ENCODE peak calls at places on chromosomes 13 and 19, in ten cellular contexts. One of them, this sample, is unnamed.

GRCh38 chr19:16661480-16662034 is 618 bp downstream of the TMEM38A start:
- DNase-seq in Daoy: peak; percentile 13
- DNase-seq in progenitor cell of endocrine pancreas: peak; percentile 17
- DNase-seq in GM03348: no peak
- DNase-seq in GM13977: peak; percentile 40
- DNase-seq in fibroblast of villous mesenchyme: no peak
- DNase-seq in HuH-7.5: peak; percentile 31
- DNase-seq in stimulated activated CD4-positive, alpha-beta T cell treated with anti-CD3 and anti-CD28 coated beads, Interleukin-2, amount 100 ng/mL, for 24 hours: peak; percentile 22
- DNase-seq in fibroblast of the conjunctiva: no peak
- DNase-seq in activated CD8-positive, alpha-beta memory T cell treated with anti-CD3 and anti-CD28 coated beads for 48 hours: no peak
- DNase-seq in this sample: no peak

GRCh38 chr19:45676851-45677263 is 8.8 kb downstream of the GIPR start:
- DNase-seq in activated CD8-positive, alpha-beta memory T cell treated with anti-CD3 and anti-CD28 coated beads for 48 hours: peak; percentile 10
- DNase-seq in fibroblast of the conjunctiva: no peak
- DNase-seq in Daoy: no peak
- DNase-seq in GM13977: peak; percentile 56
- DNase-seq in HuH-7.5: no peak
- DNase-seq in GM03348: no peak
- DNase-seq in stimulated activated CD4-positive, alpha-beta T cell treated with anti-CD3 and anti-CD28 coated beads, Interleukin-2, amount 100 ng/mL, for 24 hours: peak; percentile 43
- DNase-seq in fibroblast of villous mesenchyme: no peak
- DNase-seq in progenitor cell of endocrine pancreas: no peak
- DNase-seq in this sample: no peak

GRCh38 chr13:23681253-23681652 is 111.0 kb downstream of the TNFRSF19 start:
- DNase-seq in fibroblast of villous mesenchyme: peak; percentile 96
- DNase-seq in activated CD8-positive, alpha-beta memory T cell treated with anti-CD3 and anti-CD28 coated beads for 48 hours: no peak
- DNase-seq in progenitor cell of endocrine pancreas: no peak
- DNase-seq in HuH-7.5: no peak
- DNase-seq in Daoy: no peak
- DNase-seq in stimulated activated CD4-positive, alpha-beta T cell treated with anti-CD3 and anti-CD28 coated beads, Interleukin-2, amount 100 ng/mL, for 24 hours: no peak
- DNase-seq in GM03348: no peak
- DNase-seq in GM13977: no peak
- DNase-seq in fibroblast of the conjunctiva: no peak
- DNase-seq in this sample: no peak

GRCh38 chr13:50993908-50994307 is 84.3 kb downstream of the RNASEH2B start:
- DNase-seq in Daoy: no peak
- DNase-seq in GM03348: peak; percentile 60
- DNase-seq in fibroblast of villous mesenchyme: peak; percentile 48
- DNase-seq in fibroblast of the conjunctiva: no peak
- DNase-seq in HuH-7.5: no peak
- DNase-seq in progenitor cell of endocrine pancreas: no peak
- DNase-seq in stimulated activated CD4-positive, alpha-beta T cell treated with anti-CD3 and anti-CD28 coated beads, Interleukin-2, amount 100 ng/mL, for 24 hours: no peak
- DNase-seq in GM13977: no peak
- DNase-seq in activated CD8-positive, alpha-beta memory T cell treated with anti-CD3 and anti-CD28 coated beads for 48 hours: no peak
- DNase-seq in this sample: peak; percentile 28

GRCh38 chr13:51305558-51305957 is 33.9 kb upstream of the SERPINE3 start:
- DNase-seq in GM03348: no peak
- DNase-seq in stimulated activated CD4-positive, alpha-beta T cell treated with anti-CD3 and anti-CD28 coated beads, Interleukin-2, amount 100 ng/mL, for 24 hours: no peak
- DNase-seq in fibroblast of the conjunctiva: no peak
- DNase-seq in GM13977: no peak
- DNase-seq in HuH-7.5: no peak
- DNase-seq in fibroblast of villous mesenchyme: no peak
- DNase-seq in Daoy: no peak
- DNase-seq in activated CD8-positive, alpha-beta memory T cell treated with anti-CD3 and anti-CD28 coated beads for 48 hours: no peak
- DNase-seq in progenitor cell of endocrine pancreas: no peak
- DNase-seq in this sample: no peak

GRCh38 chr13:51614350-51614786 is 30.1 kb downstream of the WDFY2 start:
- DNase-seq in GM03348: peak; percentile 41
- DNase-seq in progenitor cell of endocrine pancreas: no peak
- DNase-seq in fibroblast of villous mesenchyme: peak; percentile 18
- DNase-seq in GM13977: no peak
- DNase-seq in stimulated activated CD4-positive, alpha-beta T cell treated with anti-CD3 and anti-CD28 coated beads, Interleukin-2, amount 100 ng/mL, for 24 hours: peak; percentile 38
- DNase-seq in activated CD8-positive, alpha-beta memory T cell treated with anti-CD3 and anti-CD28 coated beads for 48 hours: no peak
- DNase-seq in fibroblast of the conjunctiva: no peak
- DNase-seq in Daoy: no peak
- DNase-seq in HuH-7.5: no peak
- DNase-seq in this sample: peak; percentile 93

GRCh38 chr19:15378529-15379082 is 981 bp downstream of the AKAP8 start:
- DNase-seq in fibroblast of the conjunctiva: no peak
- DNase-seq in stimulated activated CD4-positive, alpha-beta T cell treated with anti-CD3 and anti-CD28 coated beads, Interleukin-2, amount 100 ng/mL, for 24 hours: peak; percentile 60
- DNase-seq in activated CD8-positive, alpha-beta memory T cell treated with anti-CD3 and anti-CD28 coated beads for 48 hours: peak; percentile 13
- DNase-seq in fibroblast of villous mesenchyme: peak; percentile 70
- DNase-seq in GM03348: peak; percentile 67
- DNase-seq in HuH-7.5: peak; percentile 79
- DNase-seq in Daoy: peak; percentile 70
- DNase-seq in progenitor cell of endocrine pancreas: no peak
- DNase-seq in GM13977: peak; percentile 81
- DNase-seq in this sample: peak; percentile 59

GRCh38 chr13:67095621-67096020 is 134.5 kb downstream of the PCDH9 start:
- DNase-seq in fibroblast of villous mesenchyme: no peak
- DNase-seq in GM13977: no peak
- DNase-seq in stimulated activated CD4-positive, alpha-beta T cell treated with anti-CD3 and anti-CD28 coated beads, Interleukin-2, amount 100 ng/mL, for 24 hours: no peak
- DNase-seq in Daoy: no peak
- DNase-seq in fibroblast of the conjunctiva: no peak
- DNase-seq in HuH-7.5: no peak
- DNase-seq in GM03348: no peak
- DNase-seq in activated CD8-positive, alpha-beta memory T cell treated with anti-CD3 and anti-CD28 coated beads for 48 hours: no peak
- DNase-seq in progenitor cell of endocrine pancreas: no peak
- DNase-seq in this sample: no peak

GRCh38 chr19:45782820-45783785 is 813 bp upstream of the DMPK start:
- DNase-seq in activated CD8-positive, alpha-beta memory T cell treated with anti-CD3 and anti-CD28 coated beads for 48 hours: no peak
- DNase-seq in Daoy: peak; percentile 49
- DNase-seq in GM03348: peak; percentile 83
- DNase-seq in stimulated activated CD4-positive, alpha-beta T cell treated with anti-CD3 and anti-CD28 coated beads, Interleukin-2, amount 100 ng/mL, for 24 hours: no peak
- DNase-seq in HuH-7.5: no peak
- DNase-seq in GM13977: no peak
- DNase-seq in fibroblast of villous mesenchyme: peak; percentile 86
- DNase-seq in fibroblast of the conjunctiva: peak; percentile 60
- DNase-seq in progenitor cell of endocrine pancreas: no peak
- DNase-seq in this sample: no peak

GRCh38 chr13:41244555-41244954 is 18.8 kb downstream of the MTRF1 start:
- DNase-seq in Daoy: no peak
- DNase-seq in fibroblast of the conjunctiva: no peak
- DNase-seq in fibroblast of villous mesenchyme: peak; percentile 26
- DNase-seq in stimulated activated CD4-positive, alpha-beta T cell treated with anti-CD3 and anti-CD28 coated beads, Interleukin-2, amount 100 ng/mL, for 24 hours: no peak
- DNase-seq in GM03348: no peak
- DNase-seq in HuH-7.5: no peak
- DNase-seq in progenitor cell of endocrine pancreas: no peak
- DNase-seq in GM13977: no peak
- DNase-seq in activated CD8-positive, alpha-beta memory T cell treated with anti-CD3 and anti-CD28 coated beads for 48 hours: no peak
- DNase-seq in this sample: no peak

GRCh38 chr13:46121597-46122163 is 16.8 kb upstream of the CPB2 start:
- DNase-seq in Daoy: no peak
- DNase-seq in GM13977: no peak
- DNase-seq in activated CD8-positive, alpha-beta memory T cell treated with anti-CD3 and anti-CD28 coated beads for 48 hours: no peak
- DNase-seq in HuH-7.5: no peak
- DNase-seq in GM03348: no peak
- DNase-seq in fibroblast of the conjunctiva: no peak
- DNase-seq in progenitor cell of endocrine pancreas: no peak
- DNase-seq in stimulated activated CD4-positive, alpha-beta T cell treated with anti-CD3 and anti-CD28 coated beads, Interleukin-2, amount 100 ng/mL, for 24 hours: no peak
- DNase-seq in fibroblast of villous mesenchyme: no peak
- DNase-seq in this sample: no peak

GRCh38 chr13:60448907-60449510 is 52.0 kb downstream of the TDRD3 start:
- DNase-seq in GM13977: peak; percentile 17
- DNase-seq in progenitor cell of endocrine pancreas: no peak
- DNase-seq in GM03348: peak; percentile 58
- DNase-seq in Daoy: peak; percentile 6
- DNase-seq in activated CD8-positive, alpha-beta memory T cell treated with anti-CD3 and anti-CD28 coated beads for 48 hours: no peak
- DNase-seq in fibroblast of villous mesenchyme: peak; percentile 55
- DNase-seq in stimulated activated CD4-positive, alpha-beta T cell treated with anti-CD3 and anti-CD28 coated beads, Interleukin-2, amount 100 ng/mL, for 24 hours: no peak
- DNase-seq in HuH-7.5: peak; percentile 4
- DNase-seq in fibroblast of the conjunctiva: peak; percentile 51
- DNase-seq in this sample: peak; percentile 64

GRCh38 chr19:54646331-54646841 is 16.1 kb downstream of the LILRB1 start:
- DNase-seq in fibroblast of villous mesenchyme: no peak
- DNase-seq in GM03348: no peak
- DNase-seq in Daoy: no peak
- DNase-seq in activated CD8-positive, alpha-beta memory T cell treated with anti-CD3 and anti-CD28 coated beads for 48 hours: no peak
- DNase-seq in GM13977: no peak
- DNase-seq in stimulated activated CD4-positive, alpha-beta T cell treated with anti-CD3 and anti-CD28 coated beads, Interleukin-2, amount 100 ng/mL, for 24 hours: no peak
- DNase-seq in fibroblast of the conjunctiva: no peak
- DNase-seq in progenitor cell of endocrine pancreas: no peak
- DNase-seq in HuH-7.5: no peak
- DNase-seq in this sample: no peak

GRCh38 chr19:18985257-18985656 is 44.2 kb upstream of the HOMER3 start:
- DNase-seq in activated CD8-positive, alpha-beta memory T cell treated with anti-CD3 and anti-CD28 coated beads for 48 hours: no peak
- DNase-seq in GM03348: no peak
- DNase-seq in fibroblast of villous mesenchyme: no peak
- DNase-seq in stimulated activated CD4-positive, alpha-beta T cell treated with anti-CD3 and anti-CD28 coated beads, Interleukin-2, amount 100 ng/mL, for 24 hours: no peak
- DNase-seq in progenitor cell of endocrine pancreas: no peak
- DNase-seq in Daoy: no peak
- DNase-seq in GM13977: no peak
- DNase-seq in HuH-7.5: no peak
- DNase-seq in fibroblast of the conjunctiva: no peak
- DNase-seq in this sample: peak; percentile 87

GRCh38 chr19:14383556-14383897 is 2.3 kb downstream of the ADGRE5 start:
- DNase-seq in GM03348: peak; percentile 59
- DNase-seq in GM13977: peak; percentile 13
- DNase-seq in fibroblast of the conjunctiva: no peak
- DNase-seq in activated CD8-positive, alpha-beta memory T cell treated with anti-CD3 and anti-CD28 coated beads for 48 hours: no peak
- DNase-seq in Daoy: no peak
- DNase-seq in stimulated activated CD4-positive, alpha-beta T cell treated with anti-CD3 and anti-CD28 coated beads, Interleukin-2, amount 100 ng/mL, for 24 hours: no peak
- DNase-seq in fibroblast of villous mesenchyme: peak; percentile 54
- DNase-seq in HuH-7.5: no peak
- DNase-seq in progenitor cell of endocrine pancreas: no peak
- DNase-seq in this sample: peak; percentile 57

GRCh38 chr19:56637976-56638555 is 4.9 kb upstream of the SMIM17 start:
- DNase-seq in fibroblast of the conjunctiva: peak; percentile 34
- DNase-seq in GM13977: peak; percentile 62
- DNase-seq in HuH-7.5: peak; percentile 87
- DNase-seq in stimulated activated CD4-positive, alpha-beta T cell treated with anti-CD3 and anti-CD28 coated beads, Interleukin-2, amount 100 ng/mL, for 24 hours: peak; percentile 28
- DNase-seq in progenitor cell of endocrine pancreas: peak; percentile 14
- DNase-seq in fibroblast of villous mesenchyme: peak; percentile 78
- DNase-seq in activated CD8-positive, alpha-beta memory T cell treated with anti-CD3 and anti-CD28 coated beads for 48 hours: peak; percentile 9
- DNase-seq in GM03348: peak; percentile 45
- DNase-seq in Daoy: peak; percentile 67
- DNase-seq in this sample: peak; percentile 89

GRCh38 chr19:48121909-48122371 is 11.3 kb upstream of the PLA2G4C start:
- DNase-seq in HuH-7.5: no peak
- DNase-seq in fibroblast of the conjunctiva: no peak
- DNase-seq in Daoy: peak; percentile 72
- DNase-seq in GM13977: peak; percentile 80
- DNase-seq in GM03348: no peak
- DNase-seq in progenitor cell of endocrine pancreas: no peak
- DNase-seq in fibroblast of villous mesenchyme: no peak
- DNase-seq in activated CD8-positive, alpha-beta memory T cell treated with anti-CD3 and anti-CD28 coated beads for 48 hours: no peak
- DNase-seq in stimulated activated CD4-positive, alpha-beta T cell treated with anti-CD3 and anti-CD28 coated beads, Interleukin-2, amount 100 ng/mL, for 24 hours: no peak
- DNase-seq in this sample: peak; percentile 55

GRCh38 chr19:2469102-2469914 is 6.6 kb upstream of the GADD45B start:
- DNase-seq in fibroblast of the conjunctiva: peak; percentile 64
- DNase-seq in Daoy: peak; percentile 88
- DNase-seq in HuH-7.5: no peak
- DNase-seq in progenitor cell of endocrine pancreas: no peak
- DNase-seq in activated CD8-positive, alpha-beta memory T cell treated with anti-CD3 and anti-CD28 coated beads for 48 hours: no peak
- DNase-seq in stimulated activated CD4-positive, alpha-beta T cell treated with anti-CD3 and anti-CD28 coated beads, Interleukin-2, amount 100 ng/mL, for 24 hours: no peak
- DNase-seq in fibroblast of villous mesenchyme: peak; percentile 41
- DNase-seq in GM03348: peak; percentile 55
- DNase-seq in GM13977: no peak
- DNase-seq in this sample: peak; percentile 92

GRCh38 chr13:31159306-31159705 is 2.4 kb downstream of the HSPH1 start:
- DNase-seq in Daoy: no peak
- DNase-seq in progenitor cell of endocrine pancreas: no peak
- DNase-seq in HuH-7.5: no peak
- DNase-seq in GM03348: no peak
- DNase-seq in GM13977: no peak
- DNase-seq in stimulated activated CD4-positive, alpha-beta T cell treated with anti-CD3 and anti-CD28 coated beads, Interleukin-2, amount 100 ng/mL, for 24 hours: no peak
- DNase-seq in fibroblast of the conjunctiva: no peak
- DNase-seq in fibroblast of villous mesenchyme: peak; percentile 14
- DNase-seq in activated CD8-positive, alpha-beta memory T cell treated with anti-CD3 and anti-CD28 coated beads for 48 hours: no peak
- DNase-seq in this sample: no peak

GRCh38 chr13:105139380-105140285 is 1395.8 kb downstream of the EFNB2 start:
- DNase-seq in progenitor cell of endocrine pancreas: no peak
- DNase-seq in fibroblast of villous mesenchyme: peak; percentile 8
- DNase-seq in fibroblast of the conjunctiva: no peak
- DNase-seq in HuH-7.5: peak; percentile 3
- DNase-seq in GM13977: peak; percentile 48
- DNase-seq in activated CD8-positive, alpha-beta memory T cell treated with anti-CD3 and anti-CD28 coated beads for 48 hours: peak; percentile 23
- DNase-seq in stimulated activated CD4-positive, alpha-beta T cell treated with anti-CD3 and anti-CD28 coated beads, Interleukin-2, amount 100 ng/mL, for 24 hours: peak; percentile 60
- DNase-seq in GM03348: peak; percentile 38
- DNase-seq in Daoy: peak; percentile 40
- DNase-seq in this sample: peak; percentile 29

GRCh38 chr13:79392882-79393563 is 13.0 kb downstream of the RBM26 start:
- DNase-seq in stimulated activated CD4-positive, alpha-beta T cell treated with anti-CD3 and anti-CD28 coated beads, Interleukin-2, amount 100 ng/mL, for 24 hours: no peak
- DNase-seq in Daoy: peak; percentile 63
- DNase-seq in GM03348: peak; percentile 8
- DNase-seq in HuH-7.5: no peak
- DNase-seq in GM13977: no peak
- DNase-seq in fibroblast of the conjunctiva: no peak
- DNase-seq in progenitor cell of endocrine pancreas: no peak
- DNase-seq in fibroblast of villous mesenchyme: peak; percentile 39
- DNase-seq in activated CD8-positive, alpha-beta memory T cell treated with anti-CD3 and anti-CD28 coated beads for 48 hours: no peak
- DNase-seq in this sample: no peak

GRCh38 chr13:49308104-49308875 is 60.6 kb downstream of the CDADC1 start:
- DNase-seq in stimulated activated CD4-positive, alpha-beta T cell treated with anti-CD3 and anti-CD28 coated beads, Interleukin-2, amount 100 ng/mL, for 24 hours: no peak
- DNase-seq in fibroblast of villous mesenchyme: peak; percentile 62
- DNase-seq in fibroblast of the conjunctiva: peak; percentile 69
- DNase-seq in activated CD8-positive, alpha-beta memory T cell treated with anti-CD3 and anti-CD28 coated beads for 48 hours: no peak
- DNase-seq in GM03348: peak; percentile 83
- DNase-seq in Daoy: no peak
- DNase-seq in progenitor cell of endocrine pancreas: no peak
- DNase-seq in HuH-7.5: no peak
- DNase-seq in GM13977: no peak
- DNase-seq in this sample: no peak

GRCh38 chr13:40668335-40668734 is 1.9 kb upstream of the FOXO1 start:
- DNase-seq in activated CD8-positive, alpha-beta memory T cell treated with anti-CD3 and anti-CD28 coated beads for 48 hours: no peak
- DNase-seq in GM13977: peak; percentile 77
- DNase-seq in fibroblast of villous mesenchyme: no peak
- DNase-seq in fibroblast of the conjunctiva: no peak
- DNase-seq in stimulated activated CD4-positive, alpha-beta T cell treated with anti-CD3 and anti-CD28 coated beads, Interleukin-2, amount 100 ng/mL, for 24 hours: peak; percentile 39
- DNase-seq in GM03348: no peak
- DNase-seq in Daoy: peak; percentile 18
- DNase-seq in progenitor cell of endocrine pancreas: no peak
- DNase-seq in HuH-7.5: peak; percentile 26
- DNase-seq in this sample: peak; percentile 61

GRCh38 chr19:306151-306900 is 15.1 kb upstream of the PLPP2 start:
- DNase-seq in stimulated activated CD4-positive, alpha-beta T cell treated with anti-CD3 and anti-CD28 coated beads, Interleukin-2, amount 100 ng/mL, for 24 hours: no peak
- DNase-seq in Daoy: no peak
- DNase-seq in activated CD8-positive, alpha-beta memory T cell treated with anti-CD3 and anti-CD28 coated beads for 48 hours: no peak
- DNase-seq in GM13977: no peak
- DNase-seq in fibroblast of villous mesenchyme: no peak
- DNase-seq in GM03348: no peak
- DNase-seq in progenitor cell of endocrine pancreas: no peak
- DNase-seq in HuH-7.5: no peak
- DNase-seq in fibroblast of the conjunctiva: no peak
- DNase-seq in this sample: no peak

GRCh38 chr13:35888327-35888940 is 242.7 kb downstream of the DCLK1 start:
- DNase-seq in fibroblast of the conjunctiva: no peak
- DNase-seq in GM03348: no peak
- DNase-seq in GM13977: no peak
- DNase-seq in progenitor cell of endocrine pancreas: no peak
- DNase-seq in Daoy: peak; percentile 36
- DNase-seq in fibroblast of villous mesenchyme: no peak
- DNase-seq in stimulated activated CD4-positive, alpha-beta T cell treated with anti-CD3 and anti-CD28 coated beads, Interleukin-2, amount 100 ng/mL, for 24 hours: no peak
- DNase-seq in HuH-7.5: no peak
- DNase-seq in activated CD8-positive, alpha-beta memory T cell treated with anti-CD3 and anti-CD28 coated beads for 48 hours: no peak
- DNase-seq in this sample: peak; percentile 74

GRCh38 chr13:107585466-107585865 is 629.9 kb downstream of the LIG4 start:
- DNase-seq in fibroblast of villous mesenchyme: peak; percentile 24
- DNase-seq in progenitor cell of endocrine pancreas: no peak
- DNase-seq in GM13977: no peak
- DNase-seq in HuH-7.5: no peak
- DNase-seq in fibroblast of the conjunctiva: no peak
- DNase-seq in activated CD8-positive, alpha-beta memory T cell treated with anti-CD3 and anti-CD28 coated beads for 48 hours: no peak
- DNase-seq in GM03348: no peak
- DNase-seq in Daoy: peak; percentile 23
- DNase-seq in stimulated activated CD4-positive, alpha-beta T cell treated with anti-CD3 and anti-CD28 coated beads, Interleukin-2, amount 100 ng/mL, for 24 hours: no peak
- DNase-seq in this sample: no peak

GRCh38 chr13:75740008-75740407 is 103.9 kb downstream of the LMO7 start:
- DNase-seq in Daoy: no peak
- DNase-seq in HuH-7.5: no peak
- DNase-seq in stimulated activated CD4-positive, alpha-beta T cell treated with anti-CD3 and anti-CD28 coated beads, Interleukin-2, amount 100 ng/mL, for 24 hours: no peak
- DNase-seq in progenitor cell of endocrine pancreas: no peak
- DNase-seq in fibroblast of villous mesenchyme: no peak
- DNase-seq in fibroblast of the conjunctiva: no peak
- DNase-seq in GM13977: no peak
- DNase-seq in activated CD8-positive, alpha-beta memory T cell treated with anti-CD3 and anti-CD28 coated beads for 48 hours: no peak
- DNase-seq in GM03348: no peak
- DNase-seq in this sample: no peak

GRCh38 chr19:45103200-45103624 is 10.2 kb downstream of the PPP1R37 start:
- DNase-seq in GM03348: no peak
- DNase-seq in GM13977: no peak
- DNase-seq in stimulated activated CD4-positive, alpha-beta T cell treated with anti-CD3 and anti-CD28 coated beads, Interleukin-2, amount 100 ng/mL, for 24 hours: peak; percentile 40
- DNase-seq in Daoy: no peak
- DNase-seq in fibroblast of the conjunctiva: no peak
- DNase-seq in progenitor cell of endocrine pancreas: no peak
- DNase-seq in HuH-7.5: no peak
- DNase-seq in fibroblast of villous mesenchyme: peak; percentile 57
- DNase-seq in activated CD8-positive, alpha-beta memory T cell treated with anti-CD3 and anti-CD28 coated beads for 48 hours: no peak
- DNase-seq in this sample: peak; percentile 32